ENCODE peak calls at places on chromosome 19, in five cellular contexts. S is amniotic stem cell; J is chondrocyte; O is Panc1; I is stimulated activated CD4-positive, alpha-beta T cell treated with anti-CD3 and anti-CD28 coated beads, Interleukin-2, amount 100 ng/mL, for 48 hours. M is an unnamed sample.

GRCh38 chr19:45291834-45292233 is 30.8 kb downstream of the CKM start:
- DNase-seq in S (no peak), J (no peak), O (no peak), I (no peak), M (no peak)

GRCh38 chr19:52778811-52779210 is 7.8 kb downstream of the ZNF600 start:
- DNase-seq in S (no peak), J (no peak), O (no peak), I (peak; percentile 6), M (no peak)

GRCh38 chr19:20151617-20152145 is 15.3 kb upstream of the ZNF486 start:
- DNase-seq in S (no peak), J (no peak), O (no peak), I (no peak), M (no peak)

GRCh38 chr19:49151339-49152217 is 3.6 kb downstream of the HRC start:
- DNase-seq in S (no peak), J (no peak), O (peak; percentile 66), I (no peak), M (no peak)

GRCh38 chr19:15828121-15828620 is 12.7 kb upstream of the OR10H1 start:
- DNase-seq in S (no peak), J (no peak), O (no peak), I (no peak), M (no peak)

GRCh38 chr19:55436847-55437246 is 6.3 kb downstream of the SHISA7 start:
- DNase-seq in S (no peak), J (no peak), O (no peak), I (no peak), M (no peak)

GRCh38 chr19:43809762-43810696 is 7.8 kb upstream of the LYPD5 start:
- DNase-seq in S (peak; percentile 27), J (no peak), O (peak; percentile 15), I (no peak), M (peak; percentile 24)

GRCh38 chr19:38392707-38393308 is 4.3 kb downstream of the SPRED3 start:
- DNase-seq in S (no peak), J (no peak), O (no peak), I (no peak), M (no peak)

GRCh38 chr19:4744451-4745170 is 21.0 kb upstream of the DPP9 start:
- DNase-seq in S (peak; percentile 91), J (no peak), O (no peak), I (no peak), M (no peak)